ENCODE peak calls at places on chromosomes 16 and 17, in five cellular contexts. F is adrenal gland; X is colonic mucosa; J is testis; G is naive thymus-derived CD4-positive, alpha-beta T cell. U is an unnamed sample.

GRCh38 chr16:68455631-68456030 is 7.3 kb upstream of the SMPD3 start:
- DNase-seq in F (no peak), X (no peak), J (no peak), G (no peak), U (no peak)

GRCh38 chr17:48064638-48065037 is 16.5 kb downstream of the NFE2L1 start:
- DNase-seq in F (no peak), X (no peak), J (no peak), G (no peak), U (no peak)

GRCh38 chr17:19482571-19482970 is 51.1 kb upstream of the SLC47A1 start:
- DNase-seq in F (no peak), X (no peak), J (peak; percentile 2), G (no peak), U (no peak)

GRCh38 chr16:70162041-70162451 is 11.5 kb upstream of the CLEC18C start:
- DNase-seq in F (no peak), X (no peak), J (peak; percentile 12), G (no peak), U (no peak)

GRCh38 chr17:50847566-50847965 is 12.2 kb downstream of the WFIKKN2 start:
- DNase-seq in F (no peak), X (no peak), J (no peak), G (no peak), U (no peak)

GRCh38 chr17:74677558-74678466 is 34.9 kb downstream of the CD300LF start:
- DNase-seq in F (no peak), X (no peak), J (no peak), G (no peak), U (peak; percentile 55)

GRCh38 chr17:57067781-57068180 is 17.3 kb upstream of the AKAP1 start:
- DNase-seq in F (no peak), X (no peak), J (no peak), G (no peak), U (no peak)

GRCh38 chr17:82791532-82791931 is 39.7 kb downstream of the TBCD start:
- DNase-seq in F (no peak), X (no peak), J (no peak), G (no peak), U (no peak)

GRCh38 chr16:66606000-66606751 is 1.7 kb downstream of the CMTM3 start:
- DNase-seq in F (no peak), X (no peak), J (no peak), G (no peak), U (no peak)

GRCh38 chr17:19311016-19311415 is 51.5 kb downstream of the B9D1 start:
- DNase-seq in F (no peak), X (no peak), J (no peak), G (no peak), U (no peak)

GRCh38 chr17:68457168-68457538 is at the start of gene WIPI1:
- DNase-seq in F (no peak), X (peak; percentile 65), J (peak; percentile 36), G (no peak), U (no peak)

GRCh38 chr17:45282683-45283644 is 21.1 kb upstream of the SPATA32 start:
- DNase-seq in F (no peak), X (no peak), J (no peak), G (no peak), U (peak; percentile 51)

GRCh38 chr16:55944377-55944802 is 69.2 kb upstream of the CES5A start:
- DNase-seq in F (peak; percentile 70), X (peak; percentile 54), J (peak; percentile 87), G (peak; percentile 21), U (peak; percentile 61)

GRCh38 chr16:85982563-85982939 is 83.6 kb downstream of the IRF8 start:
- DNase-seq in F (peak; percentile 48), X (no peak), J (peak; percentile 24), G (no peak), U (peak; percentile 48)

GRCh38 chr16:49588061-49588460 is 214.5 kb downstream of the C16orf78 start:
- DNase-seq in F (no peak), X (no peak), J (no peak), G (no peak), U (no peak)

GRCh38 chr16:89322381-89323119 is 105.0 kb downstream of the ZNF778 start:
- DNase-seq in F (peak; percentile 66), X (no peak), J (no peak), G (no peak), U (no peak)

GRCh38 chr16:67164599-67165061 is at the start of gene HSF4:
- DNase-seq in F (peak; percentile 75), X (peak; percentile 78), J (peak; percentile 64), G (no peak), U (peak; percentile 75)

GRCh38 chr16:71883193-71883848 is 661 bp downstream of the ZNF821 start:
- DNase-seq in F (peak; percentile 11), X (peak; percentile 70), J (peak; percentile 54), G (peak; percentile 43), U (peak; percentile 31)

GRCh38 chr16:23570992-23571632 is 13.6 kb downstream of the UBFD1 start:
- DNase-seq in F (no peak), X (no peak), J (no peak), G (no peak), U (no peak)

GRCh38 chr17:27631409-27631755 is 394 bp downstream of the LGALS9 start:
- DNase-seq in F (no peak), X (no peak), J (no peak), G (no peak), U (no peak)

GRCh38 chr16:11796227-11797165 is 562 bp downstream of the ZC3H7A start:
- DNase-seq in F (peak; percentile 80), X (peak; percentile 73), J (peak; percentile 73), G (peak; percentile 31), U (peak; percentile 72)

GRCh38 chr16:75385507-75386152 is 47.7 kb downstream of the CFDP1 start:
- DNase-seq in F (peak; percentile 27), X (no peak), J (no peak), G (peak; percentile 55), U (no peak)

GRCh38 chr17:45784583-45785372 is 658 bp downstream of the CRHR1 start:
- DNase-seq in F (peak; percentile 23), X (no peak), J (peak; percentile 33), G (peak; percentile 25), U (peak; percentile 17)

GRCh38 chr16:85446846-85447656 is 166.1 kb upstream of the GSE1 start:
- DNase-seq in F (no peak), X (no peak), J (no peak), G (no peak), U (no peak)

GRCh38 chr17:12230411-12230810 is 209.7 kb downstream of the MAP2K4 start:
- DNase-seq in F (peak; percentile 41), X (no peak), J (no peak), G (no peak), U (no peak)

GRCh38 chr16:56632160-56632847 is at the start of gene MT1M:
- DNase-seq in F (peak; percentile 62), X (no peak), J (peak; percentile 34), G (no peak), U (peak; percentile 72)

GRCh38 chr17:17845046-17845775 is 8.4 kb upstream of the SREBF1 start:
- DNase-seq in F (no peak), X (no peak), J (no peak), G (no peak), U (no peak)

GRCh38 chr16:17367932-17368331 is 102.8 kb downstream of the XYLT1 start:
- DNase-seq in F (peak; percentile 78), X (no peak), J (peak; percentile 72), G (no peak), U (no peak)

GRCh38 chr17:4409659-4410058 is 24.1 kb upstream of the SPNS3 start:
- DNase-seq in F (no peak), X (no peak), J (no peak), G (no peak), U (no peak)

GRCh38 chr17:81733507-81734404 is 21.7 kb downstream of the SLC25A10 start:
- DNase-seq in F (peak; percentile 88), X (peak; percentile 89), J (peak; percentile 85), G (peak; percentile 45), U (peak; percentile 83)

GRCh38 chr17:28712037-28712704 is 483 bp upstream of the PROCA1 start:
- DNase-seq in F (peak; percentile 31), X (peak; percentile 56), J (peak; percentile 36), G (peak; percentile 44), U (peak; percentile 63)

GRCh38 chr16:68893710-68894705 is 50.7 kb downstream of the TANGO6 start:
- DNase-seq in F (no peak), X (no peak), J (no peak), G (no peak), U (peak; percentile 40)

GRCh38 chr17:42101513-42102292 is 3.4 kb upstream of the ZNF385C start:
- DNase-seq in F (peak; percentile 90), X (peak; percentile 82), J (peak; percentile 88), G (peak; percentile 46), U (peak; percentile 74)

GRCh38 chr17:37273419-37274051 is 102.2 kb upstream of the C17orf78 start:
- DNase-seq in F (no peak), X (no peak), J (no peak), G (no peak), U (no peak)
- H3K27ac ChIP-seq in F (no peak overlapping the region), X (peak overlapping the region; percentile 19), J (no peak overlapping the region), G (no peak overlapping the region), U (no peak overlapping the region)

GRCh38 chr16:4659363-4660353 is 33.7 kb upstream of the NUDT16L1 start:
- DNase-seq in F (no peak), X (no peak), J (no peak), G (no peak), U (no peak)
- H3K27ac ChIP-seq in F (no peak overlapping the region), X (no peak overlapping the region), J (no peak overlapping the region), G (peak overlapping the region; percentile 74), U (peak overlapping the region; percentile 43)

DNA sequence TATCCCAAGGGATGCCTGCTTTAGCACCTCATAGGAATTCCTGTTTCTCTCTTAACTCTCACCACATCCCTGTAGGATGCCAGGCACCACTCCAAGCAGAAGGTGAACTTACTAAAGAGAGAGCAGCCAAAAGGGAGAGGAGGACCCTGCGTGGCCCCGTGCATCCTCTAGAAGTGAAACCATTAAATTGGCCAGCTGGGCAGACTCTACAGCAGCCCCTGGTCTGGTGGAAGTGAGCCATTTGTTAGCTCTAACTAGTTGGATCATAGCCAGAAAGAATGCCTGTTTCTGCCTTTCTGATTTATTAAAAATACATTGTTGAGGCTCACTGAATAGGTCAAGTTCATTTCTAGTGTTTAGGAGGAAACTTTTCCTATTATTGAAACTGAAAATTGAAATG is 22.3 kb downstream of the TMEM11 start:
- DNase-seq in F (peak; percentile 16), X (no peak), J (no peak), G (no peak), U (no peak)
- H3K27ac ChIP-seq in F (no peak overlapping the region), X (no peak overlapping the region), J (peak overlapping the region; percentile 47), G (no peak overlapping the region), U (peak overlapping the region; percentile 43)

GRCh38 chr17:39217734-39218369 is 7.9 kb downstream of the STAC2 start:
- DNase-seq in F (no peak), X (no peak), J (no peak), G (no peak), U (no peak)
- H3K27ac ChIP-seq in F (no peak overlapping the region), X (no peak overlapping the region), J (no peak overlapping the region), G (no peak overlapping the region), U (no peak overlapping the region)

GRCh38 chr16:27085182-27085581 is 18.5 kb downstream of the C16orf82 start:
- DNase-seq in F (no peak), X (no peak), J (no peak), G (no peak), U (no peak)
- H3K27ac ChIP-seq in F (no peak overlapping the region), X (no peak overlapping the region), J (no peak overlapping the region), G (no peak overlapping the region), U (no peak overlapping the region)

U was measured in left ventricle myocardium inferior.